ENCODE peak calls at places on chromosomes 11 and 22, in ten cellular contexts. Y, B, U, E, H, X, P, K, C and G are unnamed samples.

GRCh38 chr22:44449683-44450425 is 48.2 kb downstream of the RTL6 start:
- DNase-seq in Y (no peak), B (no peak), U (no peak), E (no peak), H (no peak), X (no peak), P (no peak), K (no peak), C (no peak), G (peak; percentile 24)

GRCh38 chr11:87185228-87185627 is 147.5 kb downstream of the TMEM135 start:
- DNase-seq in Y (no peak), B (no peak), U (no peak), E (no peak), H (no peak), X (no peak), P (no peak), K (no peak), C (no peak), G (no peak)

GRCh38 chr11:57478971-57479663 is 18.8 kb downstream of the RTN4RL2 start:
- DNase-seq in Y (no peak), B (no peak), U (no peak), E (peak; percentile 56), H (no peak), X (no peak), P (no peak), K (no peak), C (no peak), G (no peak)

GRCh38 chr11:72975778-72976520 is 161.7 kb downstream of the ATG16L2 start:
- DNase-seq in Y (peak; percentile 96), B (no peak), U (no peak), E (no peak), H (no peak), X (no peak), P (peak; percentile 91), K (no peak), C (peak; percentile 59), G (no peak)

GRCh38 chr22:35401863-35402262 is 1.9 kb downstream of the MCM5 start:
- DNase-seq in Y (no peak), B (no peak), U (no peak), E (no peak), H (no peak), X (no peak), P (no peak), K (no peak), C (no peak), G (no peak)

GRCh38 chr11:67356867-67357561 is 3.7 kb upstream of the POLD4 start:
- DNase-seq in Y (peak; percentile 79), B (peak; percentile 53), U (peak; percentile 85), E (peak; percentile 80), H (no peak), X (peak; percentile 69), P (peak; percentile 73), K (no peak), C (peak; percentile 52), G (peak; percentile 85)

GRCh38 chr11:75867778-75868374 is 52.9 kb downstream of the UVRAG start:
- DNase-seq in Y (peak; percentile 66), B (peak; percentile 31), U (peak; percentile 47), E (no peak), H (no peak), X (peak; percentile 63), P (peak; percentile 32), K (no peak), C (peak; percentile 23), G (peak; percentile 72)

GRCh38 chr11:69958308-69958707 is 119.8 kb upstream of the ANO1 start:
- DNase-seq in Y (no peak), B (no peak), U (no peak), E (no peak), H (no peak), X (no peak), P (peak; percentile 91), K (no peak), C (peak; percentile 55), G (no peak)

GRCh38 chr11:19777032-19777341 is 64.3 kb downstream of the NAV2 start:
- DNase-seq in Y (no peak), B (no peak), U (peak; percentile 51), E (peak; percentile 52), H (no peak), X (no peak), P (no peak), K (no peak), C (no peak), G (no peak)

GRCh38 chr11:134738581-134738980 is 326.5 kb upstream of the B3GAT1 start:
- DNase-seq in Y (no peak), B (no peak), U (no peak), E (no peak), H (no peak), X (no peak), P (no peak), K (no peak), C (no peak), G (peak; percentile 7)

GRCh38 chr22:36081023-36081431 is 52.4 kb upstream of the RBFOX2 start:
- DNase-seq in Y (peak; percentile 99), B (no peak), U (no peak), E (no peak), H (no peak), X (no peak), P (peak; percentile 96), K (no peak), C (peak; percentile 74), G (no peak)

GRCh38 chr11:15638386-15638787 is 523.7 kb downstream of the INSC start:
- DNase-seq in Y (no peak), B (no peak), U (peak; percentile 18), E (no peak), H (no peak), X (no peak), P (no peak), K (no peak), C (no peak), G (no peak)

GRCh38 chr11:132858203-132858602 is 674.1 kb downstream of the OPCML start:
- DNase-seq in Y (no peak), B (no peak), U (no peak), E (peak; percentile 40), H (no peak), X (no peak), P (peak; percentile 39), K (no peak), C (peak; percentile 39), G (no peak)

GRCh38 chr11:255176-255575 is 18.4 kb downstream of the PSMD13 start:
- DNase-seq in Y (peak; percentile 31), B (no peak), U (no peak), E (no peak), H (no peak), X (no peak), P (no peak), K (no peak), C (no peak), G (no peak)

GRCh38 chr11:255816-256215 is 19.0 kb downstream of the PSMD13 start:
- DNase-seq in Y (no peak), B (no peak), U (no peak), E (no peak), H (no peak), X (no peak), P (no peak), K (no peak), C (no peak), G (no peak)

GRCh38 chr11:256952-257737 is 20.4 kb downstream of the PSMD13 start:
- DNase-seq in Y (no peak), B (no peak), U (no peak), E (no peak), H (no peak), X (no peak), P (no peak), K (no peak), C (no peak), G (no peak)

GRCh38 chr11:259374-259773 is 18.8 kb upstream of the NLRP6 start:
- DNase-seq in Y (no peak), B (no peak), U (no peak), E (no peak), H (no peak), X (no peak), P (no peak), K (no peak), C (no peak), G (no peak)

GRCh38 chr11:257766-258493 is 20.3 kb upstream of the NLRP6 start:
- DNase-seq in Y (no peak), B (no peak), U (no peak), E (no peak), H (no peak), X (no peak), P (no peak), K (no peak), C (no peak), G (no peak)
- TF ChIP-seq CTCF in Y (no peak), B (no peak), U (no peak), E (no peak), H (no peak), X (peak; percentile 24), P (no peak), K (no peak), C (no peak), G (no peak)

DNA sequence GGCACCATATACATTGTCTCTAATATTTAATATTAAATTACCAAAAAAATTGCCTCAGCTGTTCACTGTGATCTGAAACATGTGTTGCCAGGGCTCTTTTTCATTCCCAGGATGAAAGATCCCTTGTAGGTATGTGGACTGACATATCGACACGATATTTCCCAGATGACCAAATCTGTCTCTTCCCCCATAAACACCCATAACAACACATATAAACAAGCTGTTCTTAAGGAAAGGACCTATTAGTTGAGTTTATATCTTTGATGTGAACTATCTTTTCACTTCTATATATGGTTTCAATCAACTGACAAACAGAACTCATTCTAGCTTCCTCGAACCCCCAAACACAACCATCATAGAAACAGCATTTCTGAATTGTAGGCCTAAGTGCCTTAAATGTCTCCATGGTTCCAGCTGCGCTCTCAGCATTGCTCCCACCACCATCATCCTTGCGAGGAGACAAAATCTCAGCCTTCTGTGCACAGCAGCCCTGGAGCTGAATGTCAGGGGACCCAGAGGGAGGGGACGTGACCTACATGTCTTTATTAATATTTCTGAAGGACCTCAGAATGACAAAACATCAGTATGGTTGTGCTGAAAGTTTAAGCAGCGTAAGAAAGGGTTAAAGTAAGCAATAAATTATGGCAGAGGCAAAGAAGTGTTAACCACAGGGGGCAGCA is 67.0 kb downstream of the ETS1 start:
- DNase-seq in Y (peak; percentile 43), B (no peak), U (no peak), E (no peak), H (no peak), X (no peak), P (no peak), K (no peak), C (no peak), G (no peak)
- TF ChIP-seq CTCF in Y (peak; percentile 4), B (no peak), U (no peak), E (no peak), H (no peak), X (no peak), P (no peak), K (no peak), C (no peak), G (no peak)

DNA sequence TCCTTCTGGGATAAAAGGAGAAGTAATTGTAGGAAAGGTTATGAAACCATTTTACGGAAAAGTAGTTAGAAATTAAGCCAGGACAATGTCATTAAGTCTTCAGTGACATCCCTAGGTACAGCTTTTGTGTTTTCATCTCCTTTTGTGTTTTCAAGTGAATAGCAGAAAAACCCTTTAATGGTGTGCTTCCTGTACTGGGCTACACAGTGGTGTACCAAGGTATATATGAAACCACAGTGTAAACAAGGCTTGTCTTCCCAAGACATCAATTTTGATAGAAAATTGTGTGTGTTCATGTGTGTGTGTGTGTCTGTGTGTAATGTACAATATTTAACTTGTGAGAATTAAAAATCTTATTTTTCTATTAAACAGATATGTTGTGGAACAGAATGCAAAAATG is 8.9 kb downstream of the MRPL17 start:
- DNase-seq in Y (no peak), B (no peak), U (no peak), E (no peak), H (no peak), X (no peak), P (no peak), K (no peak), C (no peak), G (no peak)
- TF ChIP-seq CTCF in Y (no peak), B (no peak), U (no peak), E (no peak), H (no peak), X (no peak), P (no peak), K (no peak), C (no peak), G (no peak)

GRCh38 chr11:9314291-9315077 is at the start of gene TMEM41B:
- DNase-seq in Y (peak; percentile 96), B (peak; percentile 99), U (peak; percentile 99), E (peak; percentile 100), H (peak; percentile 94), X (peak; percentile 99), P (peak; percentile 99), K (peak; percentile 93), C (peak; percentile 94), G (peak; percentile 99)
- TF ChIP-seq CTCF in Y (no peak), B (no peak), U (no peak), E (no peak), H (no peak), X (no peak), P (no peak), K (no peak), C (peak; percentile 11), G (no peak)